ENCODE peak calls at places on chromosomes 11 and 22, in nine cellular contexts. V, C, I, Q, F, S, E, M and U are unnamed samples.

GRCh38 chr11:132782102-132782501 is 750.2 kb downstream of the OPCML start:
- DNase-seq in V (no peak), C (no peak), I (no peak), Q (no peak), F (no peak), S (no peak), E (no peak), M (no peak), U (no peak)

GRCh38 chr11:36196476-36197099 is 92.6 kb downstream of the COMMD9 start:
- DNase-seq in V (no peak), C (no peak), I (no peak), Q (no peak), F (no peak), S (no peak), E (no peak), M (no peak), U (no peak)

GRCh38 chr22:28220626-28221363 is 301.7 kb upstream of the PITPNB start:
- DNase-seq in V (no peak), C (no peak), I (no peak), Q (no peak), F (no peak), S (no peak), E (no peak), M (no peak), U (no peak)

GRCh38 chr22:49788492-49788891 is 39.2 kb downstream of the BRD1 start:
- DNase-seq in V (no peak), C (no peak), I (no peak), Q (no peak), F (peak; percentile 44), S (no peak), E (peak; percentile 84), M (no peak), U (no peak)

GRCh38 chr22:36767035-36767775 is 8.7 kb downstream of the IFT27 start:
- DNase-seq in V (no peak), C (no peak), I (no peak), Q (no peak), F (no peak), S (peak; percentile 3), E (no peak), M (peak; percentile 46), U (no peak)

GRCh38 chr22:30340911-30341685 is 14.4 kb upstream of the TBC1D10A start:
- DNase-seq in V (no peak), C (no peak), I (no peak), Q (no peak), F (no peak), S (no peak), E (peak; percentile 91), M (no peak), U (no peak)

GRCh38 chr11:18012314-18012905 is 437 bp downstream of the SERGEF start:
- DNase-seq in V (no peak), C (peak; percentile 31), I (peak; percentile 9), Q (peak; percentile 11), F (peak; percentile 27), S (no peak), E (peak; percentile 33), M (no peak), U (no peak)

GRCh38 chr11:3995949-3996554 is 98.5 kb upstream of the RRM1 start:
- DNase-seq in V (no peak), C (no peak), I (no peak), Q (no peak), F (no peak), S (no peak), E (no peak), M (no peak), U (no peak)

GRCh38 chr11:134224710-134225662 is 515 bp downstream of the VPS26B start:
- DNase-seq in V (no peak), C (peak; percentile 47), I (peak; percentile 69), Q (peak; percentile 16), F (peak; percentile 43), S (peak; percentile 30), E (peak; percentile 81), M (no peak), U (no peak)

GRCh38 chr11:10933455-10934292 is 75.8 kb upstream of the ZBED5 start:
- DNase-seq in V (peak; percentile 77), C (peak; percentile 84), I (peak; percentile 85), Q (peak; percentile 85), F (peak; percentile 90), S (peak; percentile 94), E (peak; percentile 92), M (peak; percentile 70), U (peak; percentile 83)

GRCh38 chr22:18906896-18907295 is 776 bp downstream of the DGCR6 start:
- DNase-seq in V (no peak), C (no peak), I (no peak), Q (no peak), F (no peak), S (peak; percentile 26), E (peak; percentile 5), M (no peak), U (no peak)

GRCh38 chr11:60195923-60196368 is 13.1 kb upstream of the MS4A6A start:
- DNase-seq in V (no peak), C (no peak), I (no peak), Q (no peak), F (no peak), S (no peak), E (no peak), M (no peak), U (no peak)

GRCh38 chr11:117068303-117068860 is 29.8 kb downstream of the SIK3 start:
- DNase-seq in V (no peak), C (no peak), I (no peak), Q (no peak), F (no peak), S (no peak), E (no peak), M (no peak), U (no peak)

GRCh38 chr11:6298605-6299004 is 21.7 kb downstream of the CAVIN3 start:
- DNase-seq in V (peak; percentile 37), C (peak; percentile 44), I (peak; percentile 47), Q (no peak), F (peak; percentile 82), S (peak; percentile 86), E (peak; percentile 71), M (no peak), U (no peak)

GRCh38 chr11:3611976-3612678 is 29.7 kb downstream of the ART5 start:
- DNase-seq in V (no peak), C (no peak), I (no peak), Q (no peak), F (no peak), S (no peak), E (no peak), M (no peak), U (no peak)

GRCh38 chr22:46931881-46932280 is 169.4 kb downstream of the TBC1D22A start:
- DNase-seq in V (no peak), C (no peak), I (no peak), Q (no peak), F (no peak), S (no peak), E (no peak), M (no peak), U (no peak)

GRCh38 chr11:134443246-134443645 is 31.2 kb upstream of the B3GAT1 start:
- DNase-seq in V (no peak), C (no peak), I (no peak), Q (no peak), F (no peak), S (no peak), E (no peak), M (no peak), U (no peak)